ENCODE peak calls at places on chromosomes 4 and X, in ten cellular contexts. Y is ascending aorta, S is PC-3, G is HepG2, Z is osteoblast, T is IMR-90, X is uterus, P is fibroblast of pulmonary artery, I is fibroblast of lung, U is fibroblast of the aortic adventitia. A is an unnamed sample.

GRCh38 chr4:80008971-80009370 is 64.1 kb downstream of the ANTXR2 start:
- DNase-seq in T (no peak), Y (no peak), I (no peak), G (no peak), X (no peak), U (no peak), Z (no peak), S (no peak), P (no peak), A (no peak)

GRCh38 chr4:35189988-35190613 is 1054.2 kb downstream of the ARAP2 start:
- DNase-seq in S (no peak), U (no peak), P (no peak), X (no peak), G (no peak), T (no peak), I (no peak), Y (no peak), Z (no peak), A (no peak)

GRCh38 chrX:140507982-140508305 is 3.1 kb upstream of the SOX3 start:
- DNase-seq in Y (no peak), G (no peak), I (no peak), S (peak; percentile 68), U (no peak), Z (no peak), X (no peak), T (no peak), P (no peak), A (no peak)

GRCh38 chr4:102598102-102598758 is 97.1 kb downstream of the NFKB1 start:
- DNase-seq in T (peak; percentile 45), X (no peak), Z (peak; percentile 76), S (no peak), G (no peak), U (peak; percentile 24), Y (no peak), P (peak; percentile 23), I (no peak), A (no peak)

GRCh38 chr4:102860928-102861327 is 7.9 kb upstream of the CISD2 start:
- DNase-seq in P (no peak), U (no peak), X (no peak), S (no peak), G (no peak), Y (no peak), I (no peak), T (no peak), Z (no peak), A (no peak)

GRCh38 chrX:43973249-43973672 is at the start of gene NDP:
- DNase-seq in G (no peak), Y (no peak), S (peak; percentile 40), T (no peak), X (no peak), I (peak; percentile 28), P (no peak), U (no peak), Z (no peak), A (no peak)

GRCh38 chr4:148770377-148770776 is 328.2 kb upstream of the NR3C2 start:
- DNase-seq in X (no peak), Y (no peak), Z (no peak), G (no peak), S (no peak), I (no peak), T (no peak), U (no peak), P (no peak), A (no peak)

GRCh38 chr4:78613522-78614311 is 62.1 kb downstream of the ANXA3 start:
- DNase-seq in G (no peak), Y (no peak), P (no peak), X (no peak), S (no peak), U (no peak), I (no peak), Z (no peak), T (no peak), A (no peak)

GRCh38 chrX:65596270-65596669 is 61.7 kb upstream of the LAS1L start:
- DNase-seq in U (peak; percentile 44), G (no peak), Z (peak; percentile 58), I (peak; percentile 57), X (no peak), S (peak; percentile 28), P (peak; percentile 50), Y (peak; percentile 22), T (peak; percentile 49), A (no peak)

GRCh38 chr4:158229768-158230167 is 19.5 kb downstream of the TMEM144 start:
- DNase-seq in Z (no peak), X (no peak), P (no peak), U (no peak), G (no peak), S (no peak), Y (no peak), I (no peak), T (no peak), A (no peak)

GRCh38 chr4:139715721-139716391 is 50.2 kb downstream of the MGST2 start:
- DNase-seq in T (peak; percentile 30), S (no peak), P (no peak), I (no peak), G (no peak), X (no peak), Z (no peak), U (peak; percentile 11), Y (no peak), A (no peak)

GRCh38 chr4:139774759-139775487 is 109.3 kb downstream of the MGST2 start:
- DNase-seq in P (no peak), Y (no peak), U (no peak), S (peak; percentile 48), X (no peak), Z (no peak), I (no peak), T (no peak), G (no peak), A (no peak)

DNA sequence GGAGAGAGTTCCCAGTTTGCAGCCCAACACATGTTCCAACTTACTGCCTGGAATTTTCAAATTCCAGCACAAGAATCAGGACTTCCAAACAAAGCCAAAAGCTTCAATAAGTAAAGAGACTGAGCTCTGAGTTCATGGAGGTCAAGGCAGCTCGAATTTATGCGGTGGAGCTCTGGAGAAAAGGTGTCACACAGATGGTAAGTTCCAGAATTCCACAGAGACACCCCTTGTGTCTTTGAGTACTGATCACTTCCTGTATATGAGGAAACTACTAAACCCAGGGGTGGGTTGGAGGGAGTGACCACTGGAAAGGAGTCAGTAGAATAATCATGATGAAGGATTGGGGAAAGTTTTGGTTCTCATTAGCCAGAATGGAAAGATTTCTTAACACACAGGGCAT is 118.5 kb upstream of the GUCY1A1 start:
- DNase-seq in P (no peak), T (peak; percentile 14), Z (no peak), G (no peak), S (no peak), U (no peak), I (no peak), X (no peak), Y (no peak), A (peak; percentile 76)
- H3K4me3 ChIP-seq in P (no peak overlapping the region), T (no peak overlapping the region), Z (no peak overlapping the region), G (no peak overlapping the region), S (no peak overlapping the region), U (no peak overlapping the region), I (no peak overlapping the region), X (no peak overlapping the region), Y (no peak overlapping the region), A (no peak overlapping the region)

DNA sequence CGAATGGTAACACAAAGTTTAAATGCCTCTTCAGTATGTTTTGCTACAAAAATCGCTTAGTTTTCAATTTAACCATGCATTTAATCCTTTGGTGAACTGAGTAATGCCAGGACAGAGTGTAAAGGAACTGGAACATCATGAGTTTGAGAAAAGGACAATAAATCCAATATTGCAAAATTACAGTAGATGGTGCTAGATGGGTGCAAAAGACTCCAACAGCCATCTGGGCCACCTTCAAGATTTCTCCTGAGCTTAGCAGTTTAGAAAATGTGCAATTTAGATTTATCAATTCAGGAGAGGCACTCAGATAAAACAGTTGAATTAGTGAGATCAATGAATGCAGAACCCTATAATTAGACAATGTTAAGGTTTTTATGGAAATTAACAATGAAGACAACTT is 33.2 kb upstream of the MID1IP1 start:
- DNase-seq in Y (no peak), G (no peak), X (no peak), S (peak; percentile 52), U (peak; percentile 64), T (peak; percentile 33), Z (peak; percentile 49), I (peak; percentile 56), P (peak; percentile 58), A (no peak)
- TF ChIP-seq CTCF in Y (no peak), G (peak; percentile 33), X (peak; percentile 48), S (peak; percentile 67), U (peak; percentile 44), T (peak; percentile 62), Z (peak; percentile 50), I (peak; percentile 31), P (peak; percentile 39), A (peak; percentile 7)

GRCh38 chr4:89056953-89057398 is at the start of gene FAM13A:
- DNase-seq in G (peak; percentile 12), Y (peak; percentile 30), T (peak; percentile 97), Z (peak; percentile 68), U (peak; percentile 98), I (peak; percentile 98), X (peak; percentile 80), P (peak; percentile 98), S (peak; percentile 86), A (peak; percentile 91)

GRCh38 chr4:89054627-89055026 is 2.4 kb downstream of the FAM13A start:
- DNase-seq in T (no peak), S (no peak), I (no peak), X (no peak), Y (no peak), G (no peak), U (no peak), P (no peak), Z (no peak), A (no peak)

GRCh38 chr4:89055157-89056080 is 1.6 kb downstream of the FAM13A start:
- DNase-seq in S (peak; percentile 24), P (no peak), X (no peak), Z (no peak), G (no peak), U (no peak), I (peak; percentile 8), T (no peak), Y (no peak), A (no peak)

DNA sequence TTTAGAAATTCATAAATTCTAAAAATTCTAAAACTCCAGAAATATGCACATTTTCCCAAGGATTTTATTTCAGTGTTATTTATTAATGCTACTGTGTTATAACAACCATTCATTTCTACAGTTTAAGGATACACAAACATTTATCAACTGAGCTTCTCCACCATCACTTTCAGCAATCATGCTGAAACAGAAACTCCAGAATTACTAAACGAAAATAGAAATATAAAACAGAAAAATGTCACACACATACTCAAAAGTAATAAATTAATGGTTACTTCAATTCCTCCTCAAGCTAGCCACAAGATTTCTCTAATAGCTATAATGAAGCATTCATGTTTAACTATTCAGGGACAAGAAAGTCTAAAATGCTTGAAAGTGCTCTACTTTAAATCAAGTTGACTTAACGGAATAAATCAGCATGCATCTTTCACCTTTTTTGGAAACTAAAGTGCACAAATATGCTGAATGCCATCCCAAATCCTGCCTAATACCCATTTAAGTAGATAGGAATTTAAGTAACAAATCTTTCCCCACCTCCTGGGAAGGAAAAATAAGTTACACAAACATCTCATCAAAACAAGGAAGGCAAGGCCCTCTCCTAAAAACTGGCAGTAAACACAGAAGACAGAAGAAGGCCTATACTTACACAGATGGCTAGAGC is 563 bp downstream of the FAM13A start:
- DNase-seq in S (no peak), U (no peak), Y (no peak), X (no peak), I (no peak), P (no peak), T (no peak), Z (no peak), G (no peak), A (no peak)
- H3K4me3 ChIP-seq in S (peak overlapping the region; percentile 80), U (peak overlapping the region; percentile 55), Y (peak overlapping the region; percentile 54), X (peak overlapping the region; percentile 44), I (peak overlapping the region; percentile 51), P (peak overlapping the region; percentile 65), T (peak overlapping the region; percentile 52), Z (peak overlapping the region; percentile 78), G (no peak overlapping the region), A (peak overlapping the region; percentile 58)

GRCh38 chrX:10115082-10115481 is 41.7 kb upstream of the CLCN4 start:
- DNase-seq in X (no peak), G (no peak), S (no peak), P (no peak), U (no peak), I (no peak), Y (no peak), T (no peak), Z (no peak), A (no peak)
- TF ChIP-seq CTCF in X (no peak), G (no peak), S (no peak), P (no peak), U (no peak), I (no peak), Y (no peak), T (no peak), Z (no peak), A (no peak)